ENCODE peak calls at places on chromosomes 16 and 17, in six cellular contexts. E is AG04449, H is testis, Y is BE2C, V is cardiac fibroblast, R is PC-3. U is an unnamed sample.

GRCh38 chr16:27404163-27404823 is 2.3 kb downstream of the IL21R start:
- DNase-seq in E (no peak), H (no peak), R (no peak), Y (no peak), V (no peak), U (no peak)

GRCh38 chr17:7393613-7394451 is 493 bp downstream of the PLSCR3 start:
- DNase-seq in H (no peak), R (peak; percentile 34), Y (no peak), E (no peak), V (no peak), U (no peak)

GRCh38 chr16:3739636-3740035 is 22.3 kb upstream of the TRAP1 start:
- DNase-seq in E (no peak), H (no peak), V (no peak), R (no peak), Y (no peak), U (no peak)

GRCh38 chr17:37490022-37490587 is 414 bp downstream of the DUSP14 start:
- DNase-seq in Y (peak; percentile 86), E (no peak), R (peak; percentile 38), H (peak; percentile 65), V (peak; percentile 57), U (no peak)

GRCh38 chr17:247767-248166 is 66.3 kb upstream of the DOC2B start:
- DNase-seq in Y (no peak), E (no peak), R (no peak), H (no peak), V (no peak), U (no peak)

GRCh38 chr17:33875973-33876372 is 379.1 kb upstream of the CCL2 start:
- DNase-seq in H (no peak), V (no peak), E (no peak), Y (no peak), R (no peak), U (no peak)

GRCh38 chr17:28725166-28725659 is 820 bp downstream of the TLCD1 start:
- DNase-seq in R (peak; percentile 30), Y (peak; percentile 43), E (no peak), H (no peak), V (peak; percentile 70), U (no peak)

GRCh38 chr17:16925461-16926060 is 46.4 kb downstream of the TNFRSF13B start:
- DNase-seq in V (no peak), R (no peak), E (no peak), Y (no peak), H (no peak), U (no peak)

GRCh38 chr16:1773703-1774455 is 945 bp upstream of the MRPS34 start:
- DNase-seq in Y (peak; percentile 15), E (no peak), R (no peak), V (peak; percentile 43), H (no peak), U (no peak)

GRCh38 chr16:1707193-1707790 is 1.3 kb downstream of the MAPK8IP3 start:
- DNase-seq in Y (no peak), E (no peak), H (no peak), R (peak; percentile 28), V (peak; percentile 53), U (no peak)

GRCh38 chr17:66764559-66764958 is 70.4 kb upstream of the CACNG5 start:
- DNase-seq in E (no peak), Y (peak; percentile 86), V (no peak), H (no peak), R (no peak), U (no peak)

GRCh38 chr17:7862692-7863437 is 5.1 kb downstream of the CYB5D1 start:
- DNase-seq in V (peak; percentile 63), R (peak; percentile 60), E (no peak), H (peak; percentile 68), Y (no peak), U (no peak)

GRCh38 chr17:63382826-63383225 is 63.3 kb downstream of the CYB561 start:
- DNase-seq in Y (no peak), H (no peak), V (peak; percentile 47), E (no peak), R (peak; percentile 37), U (no peak)

GRCh38 chr17:66829386-66829864 is 5.5 kb upstream of the CACNG5 start:
- DNase-seq in V (peak; percentile 71), E (no peak), H (peak; percentile 65), Y (no peak), R (peak; percentile 77), U (peak; percentile 70)

GRCh38 chr16:88276591-88276990 is 106.2 kb upstream of the ZNF469 start:
- DNase-seq in V (no peak), R (no peak), E (no peak), H (no peak), Y (no peak), U (no peak)

GRCh38 chr17:81701288-81702071 is 1.7 kb upstream of the MRPL12 start:
- DNase-seq in V (no peak), H (no peak), R (peak; percentile 25), Y (no peak), E (no peak), U (no peak)

GRCh38 chr17:44767493-44767892 is 8.7 kb downstream of the ADAM11 start:
- DNase-seq in R (no peak), H (no peak), Y (no peak), E (no peak), V (no peak), U (no peak)

GRCh38 chr16:54687043-54687655 is 243.5 kb upstream of the IRX5 start:
- DNase-seq in H (peak; percentile 63), R (no peak), V (no peak), Y (no peak), E (no peak), U (no peak)

DNA sequence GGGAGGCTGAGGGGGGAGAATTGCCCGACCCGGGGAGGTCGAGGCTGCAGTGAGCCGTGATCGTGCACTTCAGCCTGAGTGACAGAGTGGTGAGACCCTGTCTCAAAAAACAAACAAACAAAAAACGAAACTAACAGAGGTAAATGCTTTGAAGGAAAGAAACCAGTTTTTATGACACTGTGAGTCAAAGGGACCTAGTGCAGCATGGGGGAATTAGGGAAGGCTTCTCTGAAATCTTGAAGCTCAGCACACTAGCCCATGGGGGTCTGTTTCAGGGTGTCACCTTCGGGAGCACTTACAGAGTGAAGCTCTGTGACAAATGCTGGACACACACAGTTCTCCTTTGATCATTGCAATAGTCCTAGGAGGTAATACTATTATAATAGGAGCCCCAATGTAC is 16.6 kb downstream of the ITPRIPL2 start:
- DNase-seq in Y (no peak), V (no peak), H (no peak), E (no peak), R (no peak), U (no peak)
- H3K4me3 ChIP-seq in Y (no peak overlapping the region), V (peak overlapping the region; percentile 28), H (no peak overlapping the region), E (no peak overlapping the region), R (peak overlapping the region; percentile 5), U (no peak overlapping the region)

GRCh38 chr16:30926333-30926811 is 3.0 kb downstream of the FBXL19 start:
- DNase-seq in E (no peak), Y (no peak), R (no peak), H (no peak), V (no peak), U (no peak)

GRCh38 chr16:30928390-30928789 is 5.0 kb downstream of the FBXL19 start:
- DNase-seq in V (no peak), R (no peak), Y (no peak), H (no peak), E (no peak), U (no peak)

GRCh38 chr16:30927789-30928378 is 4.5 kb downstream of the FBXL19 start:
- DNase-seq in H (peak; percentile 90), Y (peak; percentile 83), R (peak; percentile 41), V (peak; percentile 48), E (no peak), U (no peak)

GRCh38 chr16:30925646-30926332 is 2.4 kb downstream of the FBXL19 start:
- DNase-seq in E (no peak), R (no peak), Y (no peak), V (no peak), H (no peak), U (no peak)

GRCh38 chr16:30926937-30927788 is 3.8 kb downstream of the FBXL19 start:
- DNase-seq in R (no peak), E (no peak), H (no peak), Y (no peak), V (no peak), U (no peak)
- TF ChIP-seq CTCF in R (no peak), E (no peak), H (no peak), Y (no peak), V (no peak), U (no peak)

GRCh38 chr16:4785758-4786433 is 2.2 kb downstream of the SEPTIN12 start:
- DNase-seq in E (no peak), V (no peak), R (no peak), H (no peak), Y (no peak), U (no peak)
- H3K4me3 ChIP-seq in E (no peak overlapping the region), V (no peak overlapping the region), R (no peak overlapping the region), H (no peak overlapping the region), Y (no peak overlapping the region), U (no peak overlapping the region)

GRCh38 chr17:76670708-76671122 is 27.2 kb upstream of the ST6GALNAC1 start:
- DNase-seq in Y (no peak), V (no peak), E (no peak), R (no peak), H (no peak), U (no peak)
- TF ChIP-seq CTCF in Y (no peak), V (no peak), E (no peak), R (no peak), H (no peak), U (no peak)

GRCh38 chr16:53093162-53093744 is 38.5 kb downstream of the CHD9 start:
- DNase-seq in E (no peak), Y (no peak), H (no peak), V (no peak), R (no peak), U (no peak)
- H3K4me3 ChIP-seq in E (no peak overlapping the region), Y (no peak overlapping the region), H (no peak overlapping the region), V (no peak overlapping the region), R (no peak overlapping the region), U (no peak overlapping the region)

DNA sequence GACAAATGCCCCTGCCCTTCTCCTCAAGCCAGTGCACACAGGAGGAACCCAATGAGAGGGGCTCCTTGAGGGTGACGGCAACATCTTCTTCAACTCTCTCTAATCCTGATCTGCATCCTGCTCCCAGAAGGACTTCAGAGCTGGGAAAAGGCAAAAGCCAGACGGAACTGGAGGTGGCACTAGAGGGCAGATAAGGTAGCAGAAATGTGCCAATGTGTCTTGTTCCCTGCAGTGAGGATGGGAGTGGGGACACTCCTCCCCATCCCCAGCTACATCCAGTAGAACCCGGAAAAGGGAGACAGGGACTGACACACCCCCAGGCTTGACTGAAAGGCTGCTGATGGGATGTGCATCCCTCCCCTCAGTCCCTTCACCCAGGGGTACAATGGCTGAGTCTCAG is 28.5 kb downstream of the SRCIN1 start:
- DNase-seq in V (no peak), R (no peak), E (no peak), H (no peak), Y (no peak), U (no peak)
- TF ChIP-seq CTCF in V (no peak), R (peak; percentile 22), E (no peak), H (no peak), Y (peak; percentile 1), U (no peak)

DNA sequence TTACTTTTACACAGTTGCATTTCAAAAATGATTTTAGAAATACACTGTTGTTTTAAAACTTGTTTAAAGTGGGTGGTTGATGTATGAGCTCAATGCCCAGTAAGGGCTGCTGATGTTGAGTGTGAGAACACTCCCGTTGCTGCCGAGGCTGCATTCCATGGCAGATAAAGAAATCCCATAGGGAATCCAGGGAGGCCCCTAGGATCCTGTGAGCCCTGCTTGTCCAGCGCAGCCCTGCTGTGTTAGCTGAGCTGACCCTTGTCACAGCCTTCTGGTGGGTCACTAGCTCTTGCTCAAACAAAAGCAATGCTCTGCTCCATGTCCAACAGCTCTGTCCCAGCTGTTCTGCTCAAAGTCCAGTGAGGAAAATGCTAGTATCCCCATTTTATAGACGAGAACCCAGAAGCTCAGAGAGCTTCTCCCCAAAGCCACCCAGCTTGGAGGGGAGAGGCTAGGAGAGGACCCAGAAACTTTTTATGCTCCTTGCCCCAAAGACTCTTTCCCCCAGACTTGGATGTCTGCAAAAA is 18.6 kb upstream of the COL1A1 start:
- DNase-seq in H (no peak), V (peak; percentile 89), E (no peak), Y (no peak), R (no peak), U (no peak)
- H3K4me3 ChIP-seq in H (no peak overlapping the region), V (peak overlapping the region; percentile 18), E (peak overlapping the region; percentile 45), Y (no peak overlapping the region), R (peak overlapping the region; percentile 52), U (peak overlapping the region; percentile 7)

U was measured in astrocyte of the cerebellum.